ENCODE peak calls at places on chromosomes 6 and 20, in seven cellular contexts. Z is iris pigment epithelial cell; H is brain pericyte; T is left cardiac atrium; U is RWPE1; W is stimulated activated CD8-positive, alpha-beta memory T cell treated with anti-CD3 and anti-CD28 coated beads, Interleukin-4, amount 100 ng/mL, for 4 hours; R is HS-27A. C is an unnamed sample.

GRCh38 chr20:63176448-63177133 is 39.3 kb downstream of the YTHDF1 start:
- DNase-seq in Z (no peak), H (no peak), U (no peak), R (no peak), W (no peak), T (no peak), C (no peak)

GRCh38 chr20:64100946-64101688 is 6.2 kb downstream of the NPBWR2 start:
- DNase-seq in T (peak), W (no peak), Z (no peak), R (no peak), H (no peak), U (no peak), C (no peak)

GRCh38 chr20:33851842-33852466 is 40.8 kb downstream of the CHMP4B start:
- DNase-seq in Z (no peak), W (no peak), H (no peak), T (no peak), R (no peak), U (no peak), C (no peak)

GRCh38 chr6:162488444-162488843 is 239.1 kb downstream of the PRKN start:
- DNase-seq in R (no peak), W (no peak), T (no peak), U (no peak), Z (no peak), H (no peak), C (no peak)

GRCh38 chr6:156400487-156400886 is 376.7 kb upstream of the ARID1B start:
- DNase-seq in R (no peak), T (no peak), Z (no peak), W (no peak), U (no peak), H (no peak), C (no peak)

GRCh38 chr6:35178932-35179832 is 34.6 kb upstream of the SCUBE3 start:
- DNase-seq in Z (no peak), W (no peak), R (no peak), H (no peak), U (no peak), T (no peak), C (no peak)

GRCh38 chr6:41689171-41690008 is 46.0 kb downstream of the TFEB start:
- DNase-seq in W (no peak), R (no peak), U (no peak), T (no peak), Z (peak), H (no peak), C (no peak)

GRCh38 chr20:63544958-63545516 is 2.5 kb downstream of the SRMS start:
- DNase-seq in W (no peak), Z (no peak), H (no peak), U (peak), T (no peak), R (no peak), C (no peak)

GRCh38 chr6:159908535-159908934 is 17.7 kb downstream of the MAS1 start:
- DNase-seq in W (no peak), H (no peak), R (no peak), Z (peak), U (no peak), T (no peak), C (no peak)

GRCh38 chr6:24242924-24243323 is 114.9 kb downstream of the DCDC2 start:
- DNase-seq in U (no peak), H (no peak), Z (no peak), R (no peak), W (no peak), T (no peak), C (no peak)

GRCh38 chr6:112026933-112027332 is 27.0 kb upstream of the CCN6 start:
- DNase-seq in Z (no peak), H (no peak), W (no peak), U (no peak), R (no peak), T (no peak), C (no peak)

C was measured in NCI-H526 treated with DMSO at 0.1 percent for 48 hours.